ENCODE peak calls at places on chromosomes 12 and 14, in nine cellular contexts. B is gastrocnemius medialis; H is CD4-positive, alpha-beta memory T cell; W is lower lobe of right lung; X is tibial nerve; L is psoas muscle; R is transverse colon; Q is upper lobe of left lung; F is colonic mucosa. G is an unnamed sample. For H3K4me1, the result is how much of the 10 kb centered on the place peaks cover.

GRCh38 chr14:58844544-58844943 is 206.8 kb downstream of the DACT1 start:
- DNase-seq in W (no peak), B (no peak), Q (no peak), L (no peak), F (no peak), R (no peak), X (no peak), H (no peak), G (no peak)

GRCh38 chr12:110760204-110760609 is 17.5 kb upstream of the PPP1CC start:
- DNase-seq in H (no peak), W (no peak), R (no peak), B (no peak), L (no peak), X (no peak), F (no peak), Q (no peak), G (no peak)

GRCh38 chr12:130636370-130636769 is 79.7 kb downstream of the RIMBP2 start:
- DNase-seq in H (no peak), F (no peak), W (no peak), Q (no peak), L (no peak), B (no peak), R (no peak), X (no peak), G (no peak)

GRCh38 chr14:32428149-32428548 is 99.1 kb downstream of the AKAP6 start:
- DNase-seq in W (no peak), F (no peak), H (no peak), Q (no peak), X (no peak), B (no peak), R (no peak), L (no peak), G (no peak)

GRCh38 chr12:66035289-66035961 is 95.1 kb downstream of the LLPH start:
- DNase-seq in Q (no peak), F (no peak), L (no peak), W (no peak), B (no peak), H (no peak), X (no peak), R (no peak), G (no peak)

GRCh38 chr14:68598621-68599447 is 194.0 kb downstream of the ZFP36L1 start:
- DNase-seq in W (peak), L (peak), F (peak), H (no peak), R (peak), X (peak), Q (peak), B (no peak), G (peak)

GRCh38 chr12:55720894-55721444 is 776 bp downstream of the RDH5 start:
- DNase-seq in F (peak), B (peak), R (peak), Q (peak), L (peak), W (peak), H (peak), X (peak), G (peak)

GRCh38 chr12:108191938-108192337 is 62.9 kb downstream of the WSCD2 start:
- DNase-seq in H (no peak), X (no peak), F (no peak), B (no peak), Q (no peak), W (no peak), L (no peak), R (no peak), G (no peak)

GRCh38 chr14:100859781-100860180 is 33.9 kb downstream of the MEG3 start:
- DNase-seq in W (peak), X (no peak), Q (no peak), L (no peak), R (no peak), H (no peak), B (no peak), F (no peak), G (no peak)

GRCh38 chr12:129753596-129753995 is 150.2 kb downstream of the TMEM132D start:
- DNase-seq in X (no peak), B (no peak), Q (no peak), H (no peak), L (no peak), F (no peak), R (no peak), W (no peak), G (no peak)

DNA sequence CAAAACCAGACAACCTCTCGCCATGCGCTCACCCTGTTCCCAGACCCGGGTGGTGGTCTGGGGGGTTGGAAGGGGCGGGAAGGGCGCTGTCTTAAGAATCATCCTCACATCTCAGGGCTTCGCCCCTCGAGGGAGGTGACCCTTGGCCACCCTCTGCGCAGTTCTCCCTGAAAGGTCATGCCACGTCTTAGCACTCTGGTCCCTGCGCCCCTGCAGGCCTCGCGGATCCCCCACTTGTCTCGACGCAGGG is 40.6 kb upstream of the CAPRIN2 start:
- DNase-seq in B (no peak), W (no peak), H (no peak), F (no peak), Q (no peak), X (no peak), L (no peak), R (no peak), G (no peak)
- H3K4me3 ChIP-seq in B (peak), W (peak), H (no peak), F (peak), Q (peak), X (peak), L (peak), R (peak), G (peak)

DNA sequence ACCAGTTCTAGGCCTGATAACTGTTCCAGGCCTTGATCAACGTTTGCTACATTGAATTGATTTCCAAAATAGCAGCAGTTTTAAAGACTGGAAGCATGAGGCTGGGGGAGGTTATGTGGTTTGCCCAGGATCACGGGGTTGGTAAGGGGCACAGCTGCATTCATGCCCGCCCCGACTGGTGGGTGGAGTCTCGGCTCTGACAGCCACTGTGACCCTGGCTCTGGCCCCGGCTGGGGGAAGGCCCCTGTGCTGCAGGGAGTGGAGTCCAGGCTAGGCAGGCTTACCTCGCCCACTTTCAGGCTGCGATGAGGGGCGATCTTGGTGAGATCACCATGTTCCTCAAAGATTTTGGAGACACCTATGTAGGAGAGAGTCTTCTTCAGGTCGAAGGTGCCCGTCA is 13.3 kb upstream of the SERPINA9 start:
- DNase-seq in R (no peak), H (no peak), X (no peak), F (no peak), L (no peak), W (no peak), B (no peak), Q (peak), G (no peak)
- H3K4me1 ChIP-seq in R (under half), H (under half), X (under half), F (under half), L (under half), W (under half), B (under half), Q (under half), G (under half)

GRCh38 chr12:31118347-31118830 is 44.7 kb downstream of the DDX11 start:
- DNase-seq in R (no peak), F (no peak), Q (peak), X (no peak), B (no peak), W (no peak), H (peak), L (no peak), G (no peak)

GRCh38 chr12:31119531-31120211 is 46.0 kb downstream of the DDX11 start:
- DNase-seq in W (no peak), B (no peak), L (no peak), X (no peak), Q (no peak), H (no peak), R (no peak), F (no peak), G (no peak)

GRCh38 chr12:31120392-31121008 is 46.8 kb downstream of the DDX11 start:
- DNase-seq in Q (peak), X (no peak), W (no peak), R (no peak), B (no peak), L (no peak), F (no peak), H (no peak), G (no peak)

GRCh38 chr12:31117203-31118011 is 43.7 kb downstream of the DDX11 start:
- DNase-seq in H (peak), B (no peak), X (no peak), F (peak), W (no peak), R (peak), L (peak), Q (peak), G (no peak)

DNA sequence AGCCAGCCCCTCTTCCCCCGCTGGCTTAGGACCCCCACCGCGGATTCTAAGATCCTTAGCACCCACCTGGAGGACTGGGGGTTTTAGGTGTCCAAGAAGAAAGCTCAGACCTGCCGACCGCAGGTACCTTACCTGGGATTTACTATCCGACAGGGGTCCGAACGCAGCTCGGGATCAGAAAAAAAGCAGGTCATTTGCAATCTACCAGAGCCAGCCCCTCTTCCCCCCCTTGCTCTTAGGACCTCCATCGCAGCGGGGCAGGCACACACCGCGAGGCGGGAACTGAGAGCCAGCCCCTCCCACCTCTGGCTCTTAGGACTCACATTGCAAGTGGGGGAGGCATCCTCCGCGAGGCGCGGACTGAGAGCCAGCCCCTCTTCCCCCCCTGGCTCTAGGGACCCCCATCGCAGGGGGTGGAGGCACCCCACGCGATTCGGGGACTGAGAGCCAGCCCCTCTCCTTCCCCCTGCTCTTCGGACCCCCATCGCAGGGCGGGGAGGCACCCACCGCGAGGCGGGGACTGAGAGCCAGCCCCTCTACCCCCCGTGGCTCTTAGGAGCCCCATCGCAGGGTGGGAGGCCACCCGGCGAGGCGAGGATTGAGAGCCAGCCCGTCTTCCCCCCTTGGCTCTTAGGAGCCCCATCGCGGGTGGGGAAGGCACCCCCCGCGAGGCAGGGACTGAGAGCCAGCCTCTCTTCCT is 45.3 kb downstream of the DDX11 start:
- DNase-seq in R (no peak), X (no peak), F (no peak), B (no peak), W (no peak), H (peak), Q (peak), L (no peak), G (no peak)
- H3K4me3 ChIP-seq in R (peak), X (peak), F (peak), B (peak), W (peak), H (peak), Q (peak), L (peak), G (peak)

DNA sequence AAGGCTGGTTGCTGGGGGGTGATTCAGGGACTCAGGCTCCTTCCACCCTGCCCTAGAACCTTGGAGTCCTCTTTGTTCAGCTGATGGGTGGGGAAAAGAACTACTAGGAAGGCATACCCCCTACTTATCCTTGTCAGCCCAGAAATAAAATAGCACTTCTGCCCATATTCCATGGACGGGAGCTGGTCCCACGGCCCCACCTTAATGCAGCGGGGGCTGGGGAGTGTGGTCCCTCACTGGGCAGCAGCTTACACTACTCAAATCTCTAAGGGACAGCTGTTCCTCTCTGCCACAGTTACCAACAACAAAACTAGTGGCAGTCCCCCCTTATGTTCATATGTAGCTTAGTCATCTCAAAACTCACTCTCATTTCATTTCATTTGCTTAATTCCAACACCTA is 83.9 kb upstream of the RIC8B start:
- DNase-seq in F (no peak), L (no peak), W (no peak), B (no peak), H (no peak), X (no peak), R (no peak), Q (no peak), G (no peak)
- H3K4me1 ChIP-seq in F (under half), L (under half), W (under half), B (under half), H (under half), X (under half), R (under half), Q (under half), G (under half)

GRCh38 chr12:11628353-11628752 is 21.1 kb upstream of the ETV6 start:
- DNase-seq in R (no peak), X (no peak), F (no peak), H (no peak), W (no peak), B (no peak), L (no peak), Q (no peak), G (no peak)
- H3K4me3 ChIP-seq in R (no peak), X (no peak), F (no peak), H (no peak), W (no peak), B (no peak), L (no peak), Q (no peak), G (no peak)

DNA sequence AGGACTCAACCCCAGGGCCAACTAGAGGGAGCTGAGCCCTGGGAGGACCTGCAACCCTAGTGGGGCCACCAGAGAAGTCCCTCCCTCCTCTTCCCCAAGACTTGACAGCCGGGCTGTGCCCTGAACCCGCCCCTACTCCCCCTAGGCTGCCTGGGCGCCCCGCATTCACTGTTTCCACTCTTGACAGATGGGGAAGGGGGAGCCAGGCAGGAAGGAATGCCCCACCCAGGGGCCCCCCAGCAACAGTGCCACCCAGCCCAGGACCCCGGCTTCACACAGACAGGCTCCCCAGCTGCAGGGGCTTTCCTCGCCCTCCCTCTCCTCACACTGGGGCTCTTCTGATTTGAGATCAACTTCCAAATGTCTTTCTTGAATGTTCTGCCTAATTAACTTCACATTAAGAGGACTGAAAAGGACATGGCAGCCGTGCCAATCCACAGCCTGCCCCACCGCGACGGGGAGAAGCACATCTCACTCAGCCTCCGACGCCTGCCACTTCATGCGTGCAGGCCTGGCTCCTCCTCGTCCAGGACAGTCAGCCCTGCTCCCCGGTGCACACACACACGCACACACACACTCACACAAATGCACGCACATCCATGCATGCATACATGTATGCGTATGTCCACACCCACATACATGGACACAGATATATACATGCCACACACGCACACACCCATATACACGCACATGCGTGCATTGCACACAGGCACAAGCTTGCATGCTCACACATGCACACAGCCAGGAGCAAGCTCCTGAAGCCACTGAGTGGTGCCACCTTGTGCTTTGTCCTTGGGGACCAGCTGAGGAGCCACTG is 19.6 kb upstream of the C14orf180 start:
- DNase-seq in L (peak), W (no peak), F (no peak), B (no peak), Q (peak), R (no peak), H (no peak), X (no peak), G (no peak)
- H3K4me1 ChIP-seq in L (under half), W (under half), F (under half), B (under half), Q (under half), R (under half), H (under half), X (under half), G (under half)

G was measured in left ventricle myocardium inferior.